ENCODE peak calls at places on chromosomes 12 and 14, in eight cellular contexts. U is GM20000, G is choroid plexus epithelial cell, R is mesothelial cell of epicardium, K is 8988T, H is breast epithelium, C is left ventricle myocardium inferior, M is foreskin fibroblast. V is an unnamed sample.

GRCh38 chr14:102499401-102500189 is 10.0 kb downstream of the ANKRD9 start:
- DNase-seq in U (no peak), G (no peak), R (no peak), K (no peak), H (no peak), C (peak; percentile 88), M (no peak), V (no peak)

GRCh38 chr12:111024205-111024794 is 103.9 kb upstream of the MYL2 start:
- DNase-seq in U (peak; percentile 81), G (peak; percentile 50), R (peak; percentile 79), K (peak; percentile 90), H (no peak), C (peak; percentile 51), M (peak; percentile 8), V (peak; percentile 75)

GRCh38 chr14:58072288-58073071 is 79.5 kb downstream of the ARMH4 start:
- DNase-seq in U (peak; percentile 58), G (peak; percentile 87), R (peak; percentile 54), K (no peak), H (no peak), C (no peak), M (peak; percentile 33), V (peak; percentile 23)

GRCh38 chr14:104105822-104106470 is 20.4 kb downstream of the ASPG start:
- DNase-seq in U (no peak), G (no peak), R (no peak), K (no peak), H (no peak), C (peak; percentile 8), M (no peak), V (no peak)

GRCh38 chr12:100991059-100991562 is 196.5 kb downstream of the ANO4 start:
- DNase-seq in U (no peak), G (no peak), R (no peak), K (no peak), H (no peak), C (no peak), M (no peak), V (no peak)

GRCh38 chr14:57259672-57260071 is 9.0 kb downstream of the EXOC5 start:
- DNase-seq in U (no peak), G (no peak), R (no peak), K (no peak), H (no peak), C (no peak), M (no peak), V (no peak)

GRCh38 chr12:54207539-54208267 is 18.9 kb upstream of the SMUG1 start:
- DNase-seq in U (peak; percentile 76), G (peak; percentile 61), R (peak; percentile 91), K (peak; percentile 84), H (peak; percentile 60), C (peak; percentile 57), M (no peak), V (peak; percentile 81)

GRCh38 chr14:75307700-75308379 is 29.2 kb downstream of the FOS start:
- DNase-seq in U (peak; percentile 53), G (peak; percentile 90), R (peak; percentile 90), K (peak; percentile 32), H (peak; percentile 72), C (peak; percentile 83), M (peak; percentile 66), V (peak; percentile 55)

GRCh38 chr12:2845280-2845679 is 10.4 kb upstream of the NRIP2 start:
- DNase-seq in U (no peak), G (peak; percentile 85), R (no peak), K (no peak), H (no peak), C (peak; percentile 28), M (peak; percentile 55), V (no peak)

GRCh38 chr12:121709478-121709890 is 3.1 kb upstream of the TMEM120B start:
- DNase-seq in U (no peak), G (peak; percentile 70), R (no peak), K (no peak), H (no peak), C (no peak), M (no peak), V (no peak)

GRCh38 chr12:116588390-116589028 is 29.3 kb downstream of the MAP1LC3B2 start:
- DNase-seq in U (no peak), G (no peak), R (no peak), K (no peak), H (no peak), C (no peak), M (no peak), V (no peak)

GRCh38 chr12:78562358-78563205 is 302.0 kb upstream of the SYT1 start:
- DNase-seq in U (no peak), G (peak; percentile 58), R (no peak), K (no peak), H (no peak), C (no peak), M (peak; percentile 4), V (no peak)

GRCh38 chr14:89955022-89955414 is 488 bp upstream of the EFCAB11 start:
- DNase-seq in U (no peak), G (no peak), R (no peak), K (no peak), H (no peak), C (no peak), M (no peak), V (no peak)

GRCh38 chr12:91264178-91264577 is 81.6 kb upstream of the DCN start:
- DNase-seq in U (no peak), G (peak; percentile 70), R (no peak), K (no peak), H (no peak), C (no peak), M (no peak), V (no peak)

GRCh38 chr14:24381363-24382102 is 13.5 kb downstream of the NFATC4 start:
- DNase-seq in U (no peak), G (peak; percentile 51), R (no peak), K (no peak), H (no peak), C (no peak), M (no peak), V (no peak)

GRCh38 chr12:13962699-13963098 is 18.7 kb downstream of the GRIN2B start:
- DNase-seq in U (no peak), G (no peak), R (no peak), K (no peak), H (no peak), C (no peak), M (no peak), V (no peak)